ENCODE peak calls at places on chromosomes 11 and 22, in seven cellular contexts. E, A, Z, R, F, Y and X are unnamed samples.

GRCh38 chr11:71437879-71438278 is 10.3 kb downstream of the DHCR7 start:
- DNase-seq in Z (no peak), A (no peak), E (no peak), F (no peak), R (no peak), Y (no peak), X (no peak)

GRCh38 chr11:77259681-77260080 is 41.8 kb downstream of the GDPD4 start:
- DNase-seq in E (no peak), R (no peak), Y (no peak), Z (peak), A (no peak), F (no peak), X (no peak)

GRCh38 chr22:48052621-48052890 is 1290.1 kb downstream of the TBC1D22A start:
- DNase-seq in E (no peak), R (no peak), Y (peak), F (no peak), A (no peak), Z (no peak), X (no peak)

GRCh38 chr22:42742940-42743339 is 22.3 kb upstream of the A4GALT start:
- DNase-seq in A (no peak), Y (peak), R (no peak), F (no peak), Z (peak), E (no peak), X (no peak)

GRCh38 chr11:62879554-62879953 is 1.1 kb upstream of the SLC3A2 start:
- DNase-seq in Z (peak), R (no peak), F (no peak), Y (peak), A (no peak), E (no peak), X (no peak)

GRCh38 chr11:45852018-45852711 is 4.9 kb downstream of the CRY2 start:
- DNase-seq in Z (no peak), Y (peak), F (no peak), A (no peak), E (no peak), R (no peak), X (peak)

GRCh38 chr22:41831383-41831782 is 1.5 kb upstream of the SREBF2 start:
- DNase-seq in E (no peak), Y (no peak), A (no peak), R (no peak), F (no peak), Z (peak), X (no peak)

GRCh38 chr11:59901306-59901705 is 22.7 kb downstream of the OOSP3 start:
- DNase-seq in F (no peak), E (peak), Y (no peak), R (no peak), Z (peak), A (no peak), X (no peak)

GRCh38 chr22:20653012-20653794 is 120.7 kb upstream of the SERPIND1 start:
- DNase-seq in F (no peak), R (peak), Y (peak), A (no peak), E (no peak), Z (no peak), X (no peak)

GRCh38 chr11:74018331-74019005 is 9.6 kb upstream of the UCP3 start:
- DNase-seq in F (no peak), Y (no peak), Z (peak), A (no peak), R (no peak), E (peak), X (peak)

GRCh38 chr11:126891556-126892217 is 108.9 kb downstream of the KIRREL3 start:
- DNase-seq in Z (peak), Y (no peak), R (no peak), F (no peak), E (no peak), A (no peak), X (no peak)

GRCh38 chr11:63916837-63917684 is at the start of gene RCOR2:
- DNase-seq in A (no peak), Y (peak), E (peak), F (peak), R (peak), Z (peak), X (peak)

GRCh38 chr22:35154937-35155387 is 89.0 kb downstream of the ISX start:
- DNase-seq in A (no peak), F (peak), R (no peak), Z (peak), E (peak), Y (peak), X (no peak)

GRCh38 chr11:35554491-35555237 is 29.2 kb upstream of the PAMR1 start:
- DNase-seq in E (no peak), Y (no peak), R (no peak), Z (peak), A (no peak), F (no peak), X (no peak)

GRCh38 chr22:46415816-46416536 is 80.5 kb downstream of the TRMU start:
- DNase-seq in R (no peak), Z (peak), Y (no peak), E (no peak), F (no peak), A (no peak), X (no peak)

GRCh38 chr22:45758603-45759002 is 87.0 kb downstream of the ATXN10 start:
- DNase-seq in R (no peak), Z (peak), E (no peak), A (no peak), Y (no peak), F (no peak), X (no peak)

GRCh38 chr11:58391879-58392278 is 14.8 kb downstream of the OR5B3 start:
- DNase-seq in A (no peak), E (no peak), F (no peak), Y (no peak), Z (peak), R (no peak), X (no peak)

GRCh38 chr11:118241191-118242098 is 10.7 kb downstream of the MPZL3 start:
- DNase-seq in R (peak), A (no peak), E (peak), F (no peak), Z (no peak), Y (no peak), X (no peak)

GRCh38 chr11:67288452-67289225 is 464 bp upstream of the ANKRD13D start:
- DNase-seq in A (peak), F (peak), R (peak), E (peak), Y (peak), Z (peak), X (peak)

GRCh38 chr11:8277691-8278090 is 14.0 kb upstream of the LMO1 start:
- DNase-seq in F (no peak), R (peak), Z (no peak), E (no peak), A (no peak), Y (no peak), X (no peak)

GRCh38 chr11:43358308-43358669 is 431 bp upstream of the TTC17 start:
- DNase-seq in Z (peak), F (no peak), A (no peak), E (no peak), Y (no peak), R (no peak), X (no peak)